ENCODE peak calls at places on chromosomes 13 and 19, in six cellular contexts. S is BE2C, U is endodermal cell, B is left ventricle myocardium inferior, E is IMR-90, D is thoracic aorta. V is an unnamed sample.

GRCh38 chr13:48291730-48292129 is 11.8 kb upstream of the RB1 start:
- DNase-seq in B (no peak), U (no peak), S (no peak), E (no peak), D (no peak), V (no peak)

GRCh38 chr19:49391581-49392399 is 3.7 kb downstream of the KASH5 start:
- DNase-seq in U (peak), B (peak), E (peak), D (no peak), S (peak), V (peak)

GRCh38 chr13:108609353-108609752 is 20.1 kb upstream of the MYO16 start:
- DNase-seq in U (no peak), S (no peak), D (no peak), B (no peak), E (peak), V (peak)

GRCh38 chr13:77465595-77466195 is 69.8 kb upstream of the SCEL start:
- DNase-seq in B (no peak), S (no peak), U (no peak), E (no peak), D (no peak), V (no peak)

GRCh38 chr19:10862561-10863106 is 8.7 kb upstream of the CARM1 start:
- DNase-seq in E (no peak), U (no peak), B (no peak), D (no peak), S (no peak), V (no peak)

GRCh38 chr13:43805071-43805468 is 18.3 kb upstream of the ENOX1 start:
- DNase-seq in U (peak), S (no peak), D (no peak), B (no peak), E (peak), V (no peak)

GRCh38 chr13:26220575-26220974 is 1.5 kb downstream of the RNF6 start:
- DNase-seq in S (no peak), D (no peak), E (peak), U (no peak), B (no peak), V (no peak)

GRCh38 chr13:66106246-66106645 is 1123.9 kb downstream of the PCDH9 start:
- DNase-seq in S (no peak), B (no peak), D (no peak), U (no peak), E (no peak), V (no peak)

GRCh38 chr19:41409288-41409687 is 11.7 kb downstream of the BCKDHA start:
- DNase-seq in S (no peak), B (no peak), D (no peak), E (peak), U (peak), V (peak)

GRCh38 chr19:2969104-2969504 is 8.3 kb upstream of the TLE6 start:
- DNase-seq in D (no peak), B (peak), E (no peak), U (no peak), S (peak), V (no peak)

GRCh38 chr13:111622051-111622531 is 301.6 kb downstream of the TEX29 start:
- DNase-seq in E (no peak), B (no peak), D (no peak), S (no peak), U (peak), V (no peak)

GRCh38 chr19:35752746-35753350 is 4.0 kb downstream of the HSPB6 start:
- DNase-seq in E (no peak), S (no peak), B (no peak), U (no peak), D (no peak), V (no peak)
- H3K4me3 ChIP-seq in E (no peak), S (no peak), B (no peak), U (no peak), D (no peak), V (no peak)

GRCh38 chr13:27427663-27428062 is 3.2 kb downstream of the GTF3A start:
- DNase-seq in B (peak), D (no peak), U (no peak), E (no peak), S (no peak), V (no peak)

GRCh38 chr13:27424246-27425150 is at the start of gene GTF3A:
- DNase-seq in B (peak), S (peak), D (peak), U (peak), E (peak), V (peak)

GRCh38 chr13:27425151-27425917 is 915 bp downstream of the GTF3A start:
- DNase-seq in D (no peak), B (no peak), U (no peak), E (no peak), S (no peak), V (no peak)

GRCh38 chr13:27428160-27428559 is 3.7 kb downstream of the GTF3A start:
- DNase-seq in B (no peak), D (no peak), E (no peak), S (no peak), U (no peak), V (no peak)

GRCh38 chr13:27425918-27426630 is 1.7 kb downstream of the GTF3A start:
- DNase-seq in U (peak), B (peak), E (peak), D (peak), S (peak), V (peak)
- TF ChIP-seq CTCF in U (peak), B (peak), E (peak), D (no peak), S (peak), V (peak)

GRCh38 chr13:113210834-113211233 is 1.4 kb downstream of the CUL4A start:
- DNase-seq in S (no peak), U (no peak), B (no peak), D (no peak), E (no peak), V (no peak)
- H3K4me3 ChIP-seq in S (peak), U (peak), B (peak), D (peak), E (peak), V (peak)

DNA sequence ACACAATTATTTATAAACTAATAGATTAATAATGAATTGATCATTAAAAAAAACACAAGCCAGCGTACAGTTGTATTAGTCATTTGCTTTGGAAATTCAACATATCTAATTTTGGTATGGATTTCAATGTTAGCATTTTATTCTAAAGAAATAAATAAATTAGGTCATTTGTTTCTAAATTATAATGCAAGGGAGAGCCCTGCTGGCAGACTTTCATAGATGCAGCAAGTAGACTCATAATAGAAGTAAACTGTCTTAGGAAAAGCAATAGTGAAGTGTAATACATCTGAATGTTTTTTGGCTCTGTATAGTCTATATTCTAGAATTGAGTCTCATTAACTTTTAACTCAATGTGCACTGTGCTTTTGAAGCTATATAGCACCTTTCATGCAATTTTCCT is 982.4 kb upstream of the MIR17HG start:
- DNase-seq in U (no peak), D (no peak), B (no peak), E (no peak), S (no peak), V (no peak)
- TF ChIP-seq CTCF in U (peak), D (no peak), B (peak), E (no peak), S (peak), V (no peak)

DNA sequence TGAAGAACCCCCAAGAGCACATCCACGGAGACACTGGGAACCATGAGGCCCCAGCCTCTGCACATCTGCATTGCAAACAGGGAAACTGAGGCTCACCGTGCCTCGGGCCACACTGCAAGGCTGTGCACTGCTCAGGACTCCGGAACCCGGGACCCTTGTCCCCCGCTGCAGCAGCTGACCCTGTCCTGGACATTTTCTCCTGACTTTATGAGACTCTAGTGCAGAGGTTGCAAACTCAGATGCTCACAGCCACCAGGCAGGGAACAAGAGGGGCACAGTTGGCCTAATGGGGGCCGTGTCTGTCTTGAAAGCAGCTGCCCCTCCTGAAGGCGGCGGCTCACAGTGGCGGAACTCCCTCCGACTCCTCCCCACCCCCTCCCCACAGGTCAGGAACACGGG is 16.5 kb upstream of the IGLON5 start:
- DNase-seq in U (peak), D (no peak), E (no peak), S (no peak), B (no peak), V (no peak)
- H3K4me3 ChIP-seq in U (no peak), D (no peak), E (no peak), S (no peak), B (no peak), V (no peak)

DNA sequence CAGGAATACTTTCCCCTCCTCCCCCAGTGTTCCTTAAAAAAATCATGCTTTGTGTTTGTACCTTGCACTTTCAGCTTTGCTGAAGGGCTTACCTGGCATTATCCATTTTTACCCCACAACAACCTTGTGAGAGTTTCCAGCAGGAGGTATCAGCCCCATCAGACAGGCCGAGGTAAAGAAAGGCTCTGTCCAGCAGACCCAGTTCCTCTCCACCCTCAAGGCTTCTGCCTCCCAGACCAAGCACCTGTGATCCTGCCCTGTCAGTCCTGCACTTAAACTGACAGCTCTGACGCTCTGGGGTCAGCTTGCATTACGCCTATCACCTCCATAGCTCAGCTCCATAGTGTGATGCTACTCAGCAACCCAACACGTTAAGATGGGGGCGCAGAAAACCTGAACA is 803.1 kb downstream of the UQCRFS1 start:
- DNase-seq in E (no peak), B (no peak), U (peak), S (no peak), D (no peak), V (no peak)
- TF ChIP-seq CTCF in E (no peak), B (no peak), U (peak), S (no peak), D (no peak), V (no peak)

DNA sequence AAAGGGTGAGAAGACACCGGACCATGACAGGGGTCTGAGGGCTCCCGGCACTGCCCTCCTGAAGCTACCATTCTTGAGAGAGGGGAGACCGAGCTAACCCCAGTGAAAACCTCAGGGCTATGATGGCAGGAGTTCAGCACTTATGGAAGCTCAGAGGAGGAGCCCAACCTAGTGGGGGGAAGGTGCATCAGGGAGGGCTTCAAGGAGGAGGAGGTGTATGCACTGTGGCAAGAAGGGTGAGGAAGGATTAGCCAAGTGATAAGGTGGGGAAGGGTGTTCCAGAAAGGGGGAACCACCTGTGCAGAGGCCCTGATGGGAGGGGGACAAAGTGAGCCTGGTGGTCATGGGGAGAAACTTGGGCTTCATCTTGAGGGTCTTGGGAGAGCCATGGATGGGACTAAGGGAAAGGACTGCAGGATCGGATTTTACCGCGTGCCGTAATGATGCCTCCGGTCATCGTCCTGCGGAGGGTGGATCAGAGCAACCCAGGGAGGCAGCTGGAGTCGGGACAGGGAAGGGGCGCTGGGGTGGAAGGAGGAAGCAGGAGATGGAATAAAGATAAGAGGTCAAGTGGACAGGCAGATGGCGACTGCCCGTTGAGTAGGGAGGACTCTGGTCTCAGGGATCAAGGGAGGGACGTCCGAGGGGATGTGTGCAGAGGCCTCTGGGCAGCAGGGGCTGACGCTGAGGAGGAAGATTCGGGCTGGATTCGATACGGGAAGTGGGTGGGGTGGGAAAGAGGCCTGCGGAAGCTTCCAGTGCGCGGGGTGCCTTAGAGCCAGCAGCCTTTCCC is 13.3 kb upstream of the PSMD8 start:
- DNase-seq in U (no peak), S (no peak), D (no peak), B (no peak), E (no peak), V (no peak)
- H3K4me3 ChIP-seq in U (peak), S (peak), D (peak), B (peak), E (peak), V (peak)